ENCODE peak calls at places on chromosomes 2 and 18, in seven cellular contexts. T is activated CD8-positive, alpha-beta T cell treated with anti-CD3 and anti-CD28 coated beads, Interleukin-2, amount 10 ng/mL, durations not matched to agents 7 days and 5 days; D is DMS79 treated with DMSO at 0.1 percent for 48 hours; P is omental fat pad; V is GM03348; A is Kasumi-1; Q is T-helper 2 cell. G is an unnamed sample.

GRCh38 chr2:11498126-11498473 is 32.1 kb upstream of the E2F6 start:
- DNase-seq in V (no peak), D (no peak), P (no peak), T (no peak), A (no peak), Q (no peak), G (no peak)

GRCh38 chr18:11387880-11388279 is 221.5 kb upstream of the SLC35G4 start:
- DNase-seq in V (no peak), Q (no peak), T (no peak), P (peak), D (no peak), A (peak), G (peak)

GRCh38 chr2:159111346-159111922 is 143.0 kb downstream of the TANC1 start:
- DNase-seq in V (no peak), P (no peak), D (peak), Q (no peak), T (no peak), A (no peak), G (no peak)

GRCh38 chr2:221571391-221572179 is 519 bp downstream of the EPHA4 start:
- DNase-seq in V (peak), A (no peak), Q (peak), D (peak), P (no peak), T (peak), G (peak)

GRCh38 chr2:1539441-1539840 is 126.2 kb downstream of the TPO start:
- DNase-seq in P (no peak), V (no peak), T (no peak), Q (no peak), D (no peak), A (no peak), G (no peak)

GRCh38 chr2:112709703-112710102 is 11.1 kb upstream of the NT5DC4 start:
- DNase-seq in D (no peak), T (no peak), V (no peak), A (no peak), P (no peak), Q (no peak), G (no peak)

GRCh38 chr2:53220969-53221368 is 546.6 kb upstream of the CHAC2 start:
- DNase-seq in A (peak), D (no peak), V (no peak), Q (no peak), P (no peak), T (no peak), G (no peak)

GRCh38 chr18:75456277-75456676 is 28.8 kb upstream of the SMIM21 start:
- DNase-seq in P (no peak), V (no peak), T (no peak), A (peak), D (no peak), Q (no peak), G (peak)

GRCh38 chr2:16012626-16013501 is 72.5 kb downstream of the MYCN start:
- DNase-seq in P (no peak), T (no peak), Q (no peak), D (peak), A (no peak), V (no peak), G (no peak)

GRCh38 chr2:216520156-216520555 is 21.5 kb downstream of the RPL37A start:
- DNase-seq in P (no peak), T (no peak), D (no peak), A (no peak), Q (no peak), V (no peak), G (no peak)

GRCh38 chr2:121209014-121209610 is 75.9 kb downstream of the TFCP2L1 start:
- DNase-seq in A (no peak), Q (no peak), P (no peak), V (no peak), D (no peak), T (no peak), G (no peak)

GRCh38 chr2:1887915-1888314 is 143.6 kb upstream of the PXDN start:
- DNase-seq in Q (no peak), V (no peak), P (no peak), A (no peak), T (no peak), D (no peak), G (no peak)

G was measured in activated naive CD4-positive, alpha-beta T cell treated with anti-CD3 and anti-CD28 coated beads for 36 hours.